ENCODE peak calls at places on chromosomes 5 and 9, in four cellular contexts. Y is GM12878, N is WTC11, M is K562. H is an unnamed sample.

GRCh38 chr9:673966-674526 is 167.5 kb upstream of the DMRT1 start:
- DNase-seq in N (no peak), Y (no peak), M (no peak), H (peak; percentile 88)

GRCh38 chr5:1064383-1065142 is 47.3 kb downstream of the SLC12A7 start:
- DNase-seq in N (no peak), M (no peak), Y (no peak), H (no peak)

GRCh38 chr5:1026700-1027621 is 18.4 kb downstream of the NKD2 start:
- DNase-seq in M (no peak), Y (no peak), N (no peak), H (no peak)

GRCh38 chr9:134062461-134063087 is 5.3 kb downstream of the BRD3 start:
- DNase-seq in M (no peak), N (no peak), Y (no peak), H (no peak)

GRCh38 chr5:159773062-159773924 is 143.0 kb upstream of the ADRA1B start:
- DNase-seq in Y (no peak), M (peak; percentile 61), N (peak; percentile 60), H (no peak)

GRCh38 chr5:174690256-174690655 is 34.1 kb upstream of the MSX2 start:
- DNase-seq in N (peak; percentile 31), M (peak; percentile 2), Y (no peak), H (no peak)

GRCh38 chr9:89661956-89662717 is 57.3 kb downstream of the GADD45G start:
- DNase-seq in M (peak; percentile 24), Y (no peak), N (peak; percentile 92), H (peak; percentile 75)

GRCh38 chr5:89628876-89629635 is 746.1 kb upstream of the MEF2C start:
- DNase-seq in M (no peak), Y (no peak), N (no peak), H (no peak)

GRCh38 chr5:351084-351910 is 29.8 kb downstream of the AHRR start:
- DNase-seq in Y (no peak), N (no peak), M (no peak), H (no peak)

GRCh38 chr5:116442095-116442534 is 132.5 kb downstream of the SEMA6A start:
- DNase-seq in N (no peak), Y (no peak), M (no peak), H (no peak)

GRCh38 chr9:265209-265900 is 50.7 kb downstream of the DOCK8 start:
- DNase-seq in N (no peak), M (no peak), Y (no peak), H (no peak)

GRCh38 chr5:57878301-57878722 is 395.7 kb upstream of the ACTBL2 start:
- DNase-seq in Y (no peak), N (no peak), M (no peak), H (no peak)

GRCh38 chr9:128192601-128193371 is 1.4 kb upstream of the CIZ1 start:
- DNase-seq in M (peak; percentile 96), Y (no peak), N (peak; percentile 30), H (no peak)

GRCh38 chr9:87739546-87739945 is 13.6 kb downstream of the CTSL start:
- DNase-seq in M (peak; percentile 59), Y (no peak), N (no peak), H (no peak)

GRCh38 chr5:150605546-150605945 is 34.9 kb upstream of the SYNPO start:
- DNase-seq in N (no peak), Y (no peak), M (no peak), H (peak; percentile 33)

GRCh38 chr5:15835514-15835913 is 335.5 kb downstream of the FBXL7 start:
- DNase-seq in M (no peak), N (no peak), Y (no peak), H (no peak)

GRCh38 chr5:139413153-139413552 is 9.3 kb upstream of the SPATA24 start:
- DNase-seq in M (no peak), N (no peak), Y (no peak), H (no peak)

GRCh38 chr9:116178481-116179211 is 25.1 kb downstream of the PAPPA start:
- DNase-seq in Y (no peak), M (no peak), N (no peak), H (no peak)

GRCh38 chr5:42518595-42519067 is 95.4 kb downstream of the GHR start:
- DNase-seq in M (no peak), Y (no peak), N (no peak), H (no peak)

GRCh38 chr5:106397700-106398099 is 1273.0 kb downstream of the EFNA5 start:
- DNase-seq in Y (no peak), M (no peak), N (no peak), H (no peak)

GRCh38 chr9:123000371-123001068 is 32.9 kb upstream of the GPR21 start:
- DNase-seq in N (no peak), M (peak; percentile 21), Y (no peak), H (no peak)

GRCh38 chr5:135012951-135013391 is 21.1 kb downstream of the PITX1 start:
- DNase-seq in M (no peak), N (no peak), Y (no peak), H (no peak)

GRCh38 chr9:95018099-95018927 is 291.8 kb downstream of the AOPEP start:
- DNase-seq in Y (no peak), N (no peak), M (peak; percentile 53), H (peak; percentile 20)

GRCh38 chr9:13568851-13569618 is 289.5 kb upstream of the MPDZ start:
- DNase-seq in N (no peak), Y (no peak), M (no peak), H (no peak)

GRCh38 chr9:11135856-11136255 is 523.1 kb upstream of the PTPRD start:
- DNase-seq in Y (no peak), M (no peak), N (no peak), H (no peak)

GRCh38 chr5:121982500-121983261 is 20.9 kb downstream of the SRFBP1 start:
- DNase-seq in N (no peak), Y (no peak), M (no peak), H (no peak)

GRCh38 chr9:138058181-138058580 is 180.6 kb downstream of the CACNA1B start:
- DNase-seq in M (no peak), N (no peak), Y (no peak), H (no peak)

GRCh38 chr5:75363726-75364495 is 26.9 kb downstream of the HMGCR start:
- DNase-seq in M (peak; percentile 4), Y (no peak), N (no peak), H (no peak)

GRCh38 chr9:96655198-96655851 is at the start of gene PRXL2C:
- DNase-seq in N (peak; percentile 66), Y (no peak), M (peak; percentile 86), H (peak; percentile 29)

GRCh38 chr5:161410640-161411039 is 135.9 kb downstream of the GABRB2 start:
- DNase-seq in Y (no peak), M (no peak), N (no peak), H (no peak)

GRCh38 chr5:94240616-94241287 is 377.7 kb downstream of the KIAA0825 start:
- DNase-seq in M (no peak), Y (no peak), N (no peak), H (no peak)

GRCh38 chr9:90124961-90125360 is 517.7 kb downstream of the DIRAS2 start:
- DNase-seq in M (no peak), N (no peak), Y (no peak), H (no peak)

GRCh38 chr5:87872986-87873385 is 395.7 kb downstream of the TMEM161B start:
- DNase-seq in Y (no peak), N (no peak), M (no peak), H (no peak)
- TF ChIP-seq CREB1 in Y (no peak), N (no peak), M (no peak), H (no peak)

GRCh38 chr9:98607152-98607551 is 101.6 kb downstream of the GABBR2 start:
- DNase-seq in N (no peak), Y (no peak), M (no peak), H (no peak)

GRCh38 chr9:98606730-98607129 is 102.0 kb downstream of the GABBR2 start:
- DNase-seq in M (no peak), N (no peak), Y (no peak), H (no peak)

GRCh38 chr9:98609646-98610045 is 99.1 kb downstream of the GABBR2 start:
- DNase-seq in N (no peak), Y (no peak), M (no peak), H (no peak)

GRCh38 chr9:98610196-98610595 is 98.5 kb downstream of the GABBR2 start:
- DNase-seq in M (no peak), Y (no peak), N (no peak), H (no peak)

DNA sequence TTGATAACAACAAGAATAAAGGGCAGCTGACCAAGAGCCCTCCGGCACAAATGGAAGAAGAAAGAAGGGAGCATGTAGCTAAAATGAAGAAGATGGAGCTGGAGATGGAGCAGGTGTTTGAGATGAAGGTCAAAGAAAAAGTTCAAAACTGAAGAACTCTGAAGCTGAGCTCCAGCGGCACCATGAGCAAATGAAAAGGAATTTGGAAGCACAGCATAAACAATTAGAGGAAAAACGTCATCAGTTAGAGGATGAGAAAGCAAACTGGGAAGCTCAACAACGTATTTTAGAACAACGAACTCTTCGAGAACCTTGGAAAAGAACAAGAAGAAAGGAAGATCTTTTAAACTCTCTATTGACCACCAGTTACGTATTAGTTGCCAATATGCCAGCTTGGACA is 100.9 kb downstream of the GABBR2 start:
- DNase-seq in M (no peak), Y (no peak), N (no peak), H (no peak)
- TF ChIP-seq TCF7 in M (no peak), Y (no peak), N (no peak), H (no peak)

DNA sequence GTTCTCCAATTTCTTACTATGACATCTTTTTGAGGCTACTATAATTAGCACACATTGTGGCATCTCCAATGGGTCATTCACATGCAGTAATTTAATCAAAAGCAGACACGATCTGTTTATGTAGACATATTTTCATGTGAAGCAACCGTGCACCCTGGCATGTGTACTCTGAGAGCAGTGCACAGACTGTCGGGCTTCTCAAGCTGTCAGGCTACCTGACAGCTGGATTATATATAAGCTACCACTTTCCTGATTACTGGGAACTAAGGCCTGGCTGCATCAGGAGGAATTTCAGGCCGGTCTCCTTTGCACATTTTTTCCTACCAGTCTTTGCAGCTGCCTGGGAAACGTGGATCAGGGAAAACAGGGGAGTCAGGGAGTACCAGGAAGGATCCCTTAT is 197.5 kb downstream of the MAPKAP1 start:
- DNase-seq in Y (no peak), M (no peak), N (no peak), H (no peak)
- TF ChIP-seq ETV6 in Y (no peak), M (no peak), N (no peak), H (no peak)

DNA sequence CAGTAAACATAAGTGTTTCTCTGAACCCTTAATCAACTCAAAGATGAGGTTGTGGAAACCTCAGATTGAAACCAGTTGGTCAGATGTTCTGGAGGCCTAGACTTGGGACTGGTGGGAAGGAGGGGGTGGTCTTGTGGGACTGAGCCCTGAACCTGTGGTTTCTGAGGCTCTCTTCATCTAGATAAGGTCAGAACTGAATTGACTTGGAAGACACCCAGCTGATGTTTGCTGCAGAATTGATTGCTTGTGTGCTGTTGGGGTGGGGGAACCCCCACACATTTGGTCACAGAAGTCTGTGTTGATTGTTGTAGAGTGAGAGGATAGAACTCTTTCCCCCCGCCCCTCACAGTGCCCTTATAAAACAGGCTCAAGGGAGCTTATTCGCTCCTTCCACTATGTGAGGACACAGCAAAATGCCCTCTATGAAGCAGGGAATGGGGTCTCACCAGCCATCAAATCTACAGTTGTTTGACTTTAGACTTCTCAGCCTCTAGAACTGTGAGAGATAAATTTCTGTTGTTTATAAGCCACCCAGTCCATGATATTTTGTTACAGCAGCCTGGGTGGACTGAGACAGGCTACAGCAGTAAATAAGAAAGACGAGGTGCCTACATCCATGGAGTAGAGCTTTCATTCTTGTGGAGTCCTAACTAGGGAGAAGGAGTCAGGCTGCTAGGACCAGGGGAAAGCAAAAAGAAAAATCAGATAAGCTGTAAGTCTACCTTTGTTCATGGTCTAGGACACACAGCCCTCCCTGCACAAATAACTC is 25.7 kb upstream of the UGCG start:
- DNase-seq in Y (peak; percentile 17), N (no peak), M (no peak), H (no peak)
- TF ChIP-seq CREB1 in Y (no peak), N (no peak), M (no peak), H (no peak)